ENCODE peak calls at places on chromosomes 7 and 10, in nine cellular contexts. U, P, H, S, A, Z, K, V and B are unnamed samples.

GRCh38 chr7:155885162-155886160 is 73.2 kb upstream of the SHH start:
- DNase-seq in U (peak; percentile 53), P (no peak), H (no peak), S (peak; percentile 81), A (no peak), Z (no peak), K (no peak), V (no peak), B (no peak)

GRCh38 chr7:111682576-111683372 is 120.5 kb upstream of the IMMP2L start:
- DNase-seq in U (no peak), P (no peak), H (no peak), S (no peak), A (no peak), Z (no peak), K (peak; percentile 13), V (no peak), B (no peak)

GRCh38 chr10:69800109-69800508 is 1.6 kb upstream of the COL13A1 start:
- DNase-seq in U (peak; percentile 71), P (peak; percentile 57), H (peak; percentile 72), S (peak; percentile 56), A (peak; percentile 67), Z (peak; percentile 65), K (peak; percentile 73), V (peak; percentile 74), B (peak; percentile 64)

GRCh38 chr10:28975891-28976471 is 298.7 kb downstream of the BAMBI start:
- DNase-seq in U (no peak), P (no peak), H (no peak), S (no peak), A (no peak), Z (peak; percentile 10), K (no peak), V (no peak), B (no peak)

GRCh38 chr10:62038609-62039190 is 137.2 kb downstream of the ARID5B start:
- DNase-seq in U (peak; percentile 74), P (peak; percentile 79), H (peak; percentile 60), S (peak; percentile 85), A (peak; percentile 38), Z (peak; percentile 78), K (peak; percentile 62), V (peak; percentile 63), B (peak; percentile 75)

GRCh38 chr10:100009283-100009792 is 409 bp downstream of the DNMBP start:
- DNase-seq in U (peak; percentile 42), P (peak; percentile 15), H (no peak), S (peak; percentile 44), A (no peak), Z (peak; percentile 18), K (no peak), V (no peak), B (no peak)

GRCh38 chr10:72353963-72354355 is 760 bp downstream of the DNAJB12 start:
- DNase-seq in U (no peak), P (peak; percentile 57), H (no peak), S (no peak), A (no peak), Z (no peak), K (peak; percentile 67), V (no peak), B (peak; percentile 40)

GRCh38 chr7:142796501-142797341 is 26.0 kb downstream of the PRSS2 start:
- DNase-seq in U (no peak), P (no peak), H (peak; percentile 36), S (no peak), A (no peak), Z (no peak), K (peak; percentile 75), V (peak; percentile 64), B (no peak)

GRCh38 chr10:117188399-117188798 is 8.9 kb upstream of the KCNK18 start:
- DNase-seq in U (no peak), P (no peak), H (no peak), S (no peak), A (no peak), Z (no peak), K (no peak), V (no peak), B (no peak)

GRCh38 chr10:87659571-87660483 is at the start of gene PAPSS2:
- DNase-seq in U (peak; percentile 75), P (no peak), H (peak; percentile 71), S (peak; percentile 72), A (no peak), Z (no peak), K (peak; percentile 83), V (peak; percentile 82), B (peak; percentile 64)

GRCh38 chr7:131803861-131804260 is 247.4 kb upstream of the PODXL start:
- DNase-seq in U (no peak), P (no peak), H (no peak), S (no peak), A (no peak), Z (no peak), K (no peak), V (no peak), B (no peak)

GRCh38 chr7:7996568-7996967 is 28.0 kb downstream of the GLCCI1 start:
- DNase-seq in U (no peak), P (no peak), H (no peak), S (no peak), A (no peak), Z (peak; percentile 4), K (no peak), V (no peak), B (no peak)

GRCh38 chr7:100827330-100828226 is at the start of gene EPHB4:
- DNase-seq in U (peak; percentile 91), P (peak; percentile 97), H (peak; percentile 90), S (peak; percentile 88), A (peak; percentile 77), Z (peak; percentile 90), K (peak; percentile 88), V (peak; percentile 93), B (peak; percentile 81)

GRCh38 chr7:16688249-16688648 is 42.3 kb downstream of the BZW2 start:
- DNase-seq in U (peak; percentile 52), P (peak; percentile 46), H (no peak), S (no peak), A (peak; percentile 33), Z (no peak), K (no peak), V (no peak), B (peak; percentile 39)

DNA sequence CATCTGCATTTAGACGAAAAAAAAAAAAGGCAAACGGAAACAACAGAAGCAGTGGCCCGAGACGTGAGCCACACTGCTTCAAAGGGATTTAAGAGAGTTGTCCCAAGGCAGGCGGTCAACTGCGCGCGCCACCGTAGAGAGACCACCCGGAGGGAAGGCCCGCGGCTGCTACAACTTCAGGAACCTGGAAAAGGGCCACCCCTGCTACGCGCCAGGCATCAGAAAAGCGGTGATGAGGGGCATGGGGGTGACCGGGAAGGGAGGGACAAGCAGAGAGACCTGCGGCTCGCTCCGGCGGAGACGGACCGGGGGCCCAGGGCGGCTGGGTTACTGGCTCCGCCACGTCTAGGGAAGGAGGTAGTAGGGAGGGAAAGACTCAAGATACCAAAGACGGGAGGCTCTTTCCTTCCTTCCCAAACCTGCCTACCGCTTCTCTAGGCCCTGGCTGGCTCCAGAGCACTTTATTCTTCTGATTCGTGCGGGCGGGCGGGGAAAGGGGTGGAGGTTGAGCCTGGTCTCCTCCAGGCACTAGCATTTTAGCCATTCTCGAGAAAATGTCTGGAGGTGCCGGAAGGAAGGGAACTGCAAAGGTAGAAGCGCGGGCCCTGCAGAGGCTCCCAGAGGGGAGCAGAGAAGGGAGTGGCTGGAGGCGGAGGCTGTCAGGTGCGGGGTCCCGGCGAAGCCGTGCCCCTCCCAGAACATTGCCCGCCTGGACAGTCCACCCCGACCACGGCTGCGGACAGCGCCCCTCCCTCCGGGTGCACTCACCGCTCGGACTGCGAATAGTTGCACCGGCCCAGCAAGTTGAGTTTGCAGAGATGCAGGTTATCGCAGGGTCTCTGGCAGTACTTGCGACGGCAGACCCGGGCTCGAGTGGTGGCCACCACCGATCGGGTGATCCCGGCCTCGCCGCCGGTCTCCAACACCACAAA is 998 bp downstream of the ZC3HAV1 start:
- DNase-seq in U (peak; percentile 30), P (no peak), H (peak; percentile 60), S (peak; percentile 40), A (no peak), Z (no peak), K (no peak), V (peak; percentile 76), B (peak; percentile 65)
- TF ChIP-seq CTCF in U (no peak), P (no peak), H (no peak), S (no peak), A (no peak), Z (peak; percentile 26), K (peak; percentile 17), V (no peak), B (no peak)

GRCh38 chr10:91668935-91669334 is 36.1 kb upstream of the PPP1R3C start:
- DNase-seq in U (no peak), P (no peak), H (no peak), S (no peak), A (no peak), Z (no peak), K (no peak), V (no peak), B (no peak)

DNA sequence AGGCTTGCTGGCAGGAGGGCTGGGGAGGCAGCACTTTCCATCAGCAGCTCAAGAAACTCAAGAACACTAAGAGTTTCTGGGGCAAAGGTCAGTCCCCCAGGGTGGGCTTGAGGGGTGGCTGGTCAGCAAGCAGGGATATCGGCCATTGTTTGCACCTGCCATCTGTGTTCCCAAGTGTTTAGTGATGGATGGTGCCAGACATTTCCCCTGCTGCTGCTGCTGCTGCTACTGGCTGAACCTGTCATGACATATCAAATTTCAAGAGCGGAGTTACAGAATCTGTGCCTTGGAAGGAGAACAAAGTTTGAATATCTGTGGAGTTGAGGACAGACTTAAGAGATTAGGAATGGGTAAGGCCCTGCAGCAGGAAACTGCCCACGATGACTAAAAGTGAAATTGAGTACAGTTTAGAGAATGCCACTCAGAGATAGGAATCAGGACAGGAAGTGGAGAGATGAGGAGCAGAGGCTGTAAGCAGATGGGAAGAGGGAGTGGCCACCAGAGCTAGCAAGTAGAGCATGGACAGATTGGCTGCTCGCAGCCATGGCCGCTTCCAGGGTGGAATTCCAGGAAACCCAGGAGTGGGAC is 39.2 kb upstream of the PPP1R3C start:
- DNase-seq in U (no peak), P (peak; percentile 58), H (no peak), S (peak; percentile 31), A (no peak), Z (no peak), K (peak; percentile 53), V (no peak), B (peak; percentile 8)
- TF ChIP-seq MAX in U (no peak), P (no peak), H (no peak), S (no peak), A (no peak), Z (no peak), K (peak; percentile 40), V (no peak), B (no peak)

GRCh38 chr10:75260990-75261389 is 25.2 kb upstream of the COMTD1 start:
- DNase-seq in U (no peak), P (no peak), H (no peak), S (no peak), A (no peak), Z (no peak), K (no peak), V (no peak), B (no peak)
- TF ChIP-seq CTCF in U (no peak), P (no peak), H (no peak), S (no peak), A (no peak), Z (no peak), K (no peak), V (no peak), B (no peak)

DNA sequence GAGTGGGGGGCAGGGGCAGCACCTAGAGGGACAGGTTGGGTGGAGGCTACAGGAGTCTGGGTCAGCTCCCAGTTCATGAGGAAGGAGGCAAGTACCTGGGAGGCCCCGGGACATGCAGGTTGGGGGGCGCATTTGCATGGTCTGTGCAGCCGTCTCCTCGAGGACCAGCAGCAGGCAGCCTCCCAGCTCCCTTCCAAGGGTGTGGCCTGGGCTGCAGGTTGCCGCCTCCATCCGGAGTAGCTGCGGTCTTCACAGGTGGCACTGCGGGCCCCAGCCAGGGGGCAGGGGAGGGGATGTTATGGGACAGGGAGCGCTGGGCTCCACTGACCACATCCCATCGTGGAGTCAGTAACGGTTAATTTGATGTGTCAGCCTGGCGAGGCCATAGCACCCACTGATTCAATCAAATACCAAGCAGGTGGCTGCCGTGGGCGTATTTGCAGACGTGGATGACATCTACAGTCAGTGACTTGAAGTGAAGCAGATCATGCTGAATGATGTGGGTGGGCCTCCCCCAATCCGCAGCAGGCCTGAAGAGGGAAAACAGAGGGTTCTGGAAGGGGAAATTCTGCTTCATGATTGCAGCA is 81.7 kb downstream of the PRKAG2 start:
- DNase-seq in U (no peak), P (no peak), H (peak; percentile 9), S (no peak), A (no peak), Z (no peak), K (no peak), V (no peak), B (no peak)
- TF ChIP-seq MAX in U (no peak), P (no peak), H (no peak), S (no peak), A (no peak), Z (no peak), K (no peak), V (no peak), B (no peak)